ENCODE peak calls at places on chromosome 3, in ten cellular contexts. One of them, this sample, is unnamed.
A peak's percentile ranks its signal among the peaks of the same experiment; 100 is the strongest.

GRCh38 chr3:123610331-123610730 is 25.5 kb upstream of the HACD2 start:
- DNase-seq in HFFc6: no peak
- DNase-seq in CD4-positive, alpha-beta T cell: no peak
- DNase-seq in neural crest cell: no peak
- DNase-seq in astrocyte of the spinal cord: no peak
- DNase-seq in suprapubic skin: no peak
- DNase-seq in stomach: no peak
- DNase-seq in AG04450: no peak
- DNase-seq in Peyer's patch: no peak
- DNase-seq in H9: no peak
- DNase-seq in this sample: no peak

GRCh38 chr3:4808637-4809036 is 170.6 kb upstream of the BHLHE40 start:
- DNase-seq in stomach: no peak
- DNase-seq in neural crest cell: no peak
- DNase-seq in suprapubic skin: no peak
- DNase-seq in AG04450: no peak
- DNase-seq in HFFc6: no peak
- DNase-seq in H9: no peak
- DNase-seq in astrocyte of the spinal cord: no peak
- DNase-seq in Peyer's patch: no peak
- DNase-seq in CD4-positive, alpha-beta T cell: no peak
- DNase-seq in this sample: no peak

GRCh38 chr3:55860040-55860439 is 372.9 kb upstream of the WNT5A start:
- DNase-seq in HFFc6: no peak
- DNase-seq in CD4-positive, alpha-beta T cell: no peak
- DNase-seq in stomach: no peak
- DNase-seq in astrocyte of the spinal cord: no peak
- DNase-seq in AG04450: peak; percentile 7
- DNase-seq in H9: no peak
- DNase-seq in suprapubic skin: no peak
- DNase-seq in neural crest cell: no peak
- DNase-seq in Peyer's patch: no peak
- DNase-seq in this sample: no peak

GRCh38 chr3:11705049-11705448 is 61.3 kb upstream of the VGLL4 start:
- DNase-seq in astrocyte of the spinal cord: no peak
- DNase-seq in suprapubic skin: no peak
- DNase-seq in AG04450: no peak
- DNase-seq in stomach: no peak
- DNase-seq in HFFc6: peak; percentile 76
- DNase-seq in H9: peak; percentile 41
- DNase-seq in neural crest cell: no peak
- DNase-seq in Peyer's patch: no peak
- DNase-seq in CD4-positive, alpha-beta T cell: no peak
- DNase-seq in this sample: peak; percentile 72

GRCh38 chr3:124119056-124119721 is 127.3 kb upstream of the ROPN1 start:
- DNase-seq in stomach: no peak
- DNase-seq in H9: no peak
- DNase-seq in neural crest cell: no peak
- DNase-seq in astrocyte of the spinal cord: peak; percentile 45
- DNase-seq in AG04450: peak; percentile 59
- DNase-seq in Peyer's patch: no peak
- DNase-seq in CD4-positive, alpha-beta T cell: no peak
- DNase-seq in HFFc6: peak; percentile 87
- DNase-seq in suprapubic skin: no peak
- DNase-seq in this sample: no peak

GRCh38 chr3:171829841-171830559 is 13.1 kb upstream of the TMEM212 start:
- DNase-seq in H9: peak; percentile 87
- DNase-seq in HFFc6: peak; percentile 69
- DNase-seq in AG04450: no peak
- DNase-seq in suprapubic skin: no peak
- DNase-seq in neural crest cell: peak; percentile 38
- DNase-seq in stomach: peak; percentile 74
- DNase-seq in Peyer's patch: peak; percentile 77
- DNase-seq in astrocyte of the spinal cord: peak; percentile 79
- DNase-seq in CD4-positive, alpha-beta T cell: no peak
- DNase-seq in this sample: peak; percentile 88

GRCh38 chr3:126696701-126697267 is 7.3 kb upstream of the CHCHD6 start:
- DNase-seq in Peyer's patch: no peak
- DNase-seq in suprapubic skin: no peak
- DNase-seq in stomach: no peak
- DNase-seq in CD4-positive, alpha-beta T cell: no peak
- DNase-seq in H9: no peak
- DNase-seq in HFFc6: no peak
- DNase-seq in AG04450: no peak
- DNase-seq in neural crest cell: no peak
- DNase-seq in astrocyte of the spinal cord: no peak
- DNase-seq in this sample: no peak

GRCh38 chr3:10012106-10012505 is 14.1 kb upstream of the FANCD2 start:
- DNase-seq in CD4-positive, alpha-beta T cell: no peak
- DNase-seq in Peyer's patch: no peak
- DNase-seq in neural crest cell: no peak
- DNase-seq in stomach: no peak
- DNase-seq in suprapubic skin: no peak
- DNase-seq in H9: no peak
- DNase-seq in AG04450: no peak
- DNase-seq in HFFc6: no peak
- DNase-seq in astrocyte of the spinal cord: no peak
- DNase-seq in this sample: peak; percentile 40

GRCh38 chr3:30578479-30578878 is 27.9 kb upstream of the TGFBR2 start:
- DNase-seq in suprapubic skin: no peak
- DNase-seq in astrocyte of the spinal cord: peak; percentile 94
- DNase-seq in AG04450: peak; percentile 66
- DNase-seq in CD4-positive, alpha-beta T cell: no peak
- DNase-seq in Peyer's patch: peak; percentile 53
- DNase-seq in HFFc6: peak; percentile 91
- DNase-seq in H9: no peak
- DNase-seq in neural crest cell: no peak
- DNase-seq in stomach: no peak
- DNase-seq in this sample: no peak

GRCh38 chr3:61637088-61638051 is 76.0 kb downstream of the PTPRG start:
- DNase-seq in CD4-positive, alpha-beta T cell: no peak
- DNase-seq in astrocyte of the spinal cord: no peak
- DNase-seq in stomach: peak; percentile 74
- DNase-seq in neural crest cell: no peak
- DNase-seq in Peyer's patch: peak; percentile 76
- DNase-seq in suprapubic skin: no peak
- DNase-seq in H9: no peak
- DNase-seq in HFFc6: peak; percentile 29
- DNase-seq in AG04450: no peak
- DNase-seq in this sample: no peak

GRCh38 chr3:172294238-172294806 is 153.9 kb downstream of the GHSR start:
- DNase-seq in HFFc6: no peak
- DNase-seq in H9: no peak
- DNase-seq in AG04450: no peak
- DNase-seq in suprapubic skin: no peak
- DNase-seq in stomach: no peak
- DNase-seq in Peyer's patch: no peak
- DNase-seq in CD4-positive, alpha-beta T cell: no peak
- DNase-seq in astrocyte of the spinal cord: no peak
- DNase-seq in neural crest cell: no peak
- DNase-seq in this sample: no peak

GRCh38 chr3:67940200-67940952 is 286.0 kb upstream of the SUCLG2 start:
- DNase-seq in stomach: no peak
- DNase-seq in AG04450: no peak
- DNase-seq in suprapubic skin: no peak
- DNase-seq in astrocyte of the spinal cord: no peak
- DNase-seq in CD4-positive, alpha-beta T cell: no peak
- DNase-seq in HFFc6: no peak
- DNase-seq in Peyer's patch: no peak
- DNase-seq in H9: no peak
- DNase-seq in neural crest cell: no peak
- DNase-seq in this sample: no peak

GRCh38 chr3:141812586-141812985 is 49.4 kb downstream of the GRK7 start:
- DNase-seq in AG04450: no peak
- DNase-seq in suprapubic skin: peak; percentile 49
- DNase-seq in CD4-positive, alpha-beta T cell: no peak
- DNase-seq in astrocyte of the spinal cord: no peak
- DNase-seq in H9: no peak
- DNase-seq in HFFc6: no peak
- DNase-seq in Peyer's patch: no peak
- DNase-seq in neural crest cell: no peak
- DNase-seq in stomach: no peak
- DNase-seq in this sample: no peak

GRCh38 chr3:175255698-175256097 is 396.6 kb downstream of the NAALADL2 start:
- DNase-seq in stomach: no peak
- DNase-seq in AG04450: no peak
- DNase-seq in Peyer's patch: no peak
- DNase-seq in H9: no peak
- DNase-seq in CD4-positive, alpha-beta T cell: no peak
- DNase-seq in suprapubic skin: no peak
- DNase-seq in HFFc6: no peak
- DNase-seq in neural crest cell: no peak
- DNase-seq in astrocyte of the spinal cord: peak; percentile 75
- DNase-seq in this sample: no peak

GRCh38 chr3:5666455-5666854 is 478.9 kb downstream of the EDEM1 start:
- DNase-seq in Peyer's patch: no peak
- DNase-seq in stomach: no peak
- DNase-seq in astrocyte of the spinal cord: no peak
- DNase-seq in H9: no peak
- DNase-seq in suprapubic skin: no peak
- DNase-seq in neural crest cell: no peak
- DNase-seq in HFFc6: no peak
- DNase-seq in AG04450: no peak
- DNase-seq in CD4-positive, alpha-beta T cell: no peak
- DNase-seq in this sample: no peak

GRCh38 chr3:78812166-78812565 is 955.6 kb downstream of the ROBO1 start:
- DNase-seq in CD4-positive, alpha-beta T cell: no peak
- DNase-seq in stomach: no peak
- DNase-seq in H9: no peak
- DNase-seq in AG04450: no peak
- DNase-seq in astrocyte of the spinal cord: no peak
- DNase-seq in neural crest cell: no peak
- DNase-seq in Peyer's patch: no peak
- DNase-seq in suprapubic skin: no peak
- DNase-seq in HFFc6: no peak
- DNase-seq in this sample: no peak

GRCh38 chr3:196144383-196145105 is 62.7 kb upstream of the TFRC start:
- DNase-seq in stomach: no peak
- DNase-seq in HFFc6: peak; percentile 36
- DNase-seq in neural crest cell: no peak
- DNase-seq in CD4-positive, alpha-beta T cell: no peak
- DNase-seq in astrocyte of the spinal cord: peak; percentile 65
- DNase-seq in AG04450: peak; percentile 42
- DNase-seq in Peyer's patch: no peak
- DNase-seq in suprapubic skin: no peak
- DNase-seq in H9: no peak
- DNase-seq in this sample: no peak

GRCh38 chr3:69443554-69443953 is 57.7 kb upstream of the FRMD4B start:
- DNase-seq in astrocyte of the spinal cord: peak; percentile 20
- DNase-seq in suprapubic skin: no peak
- DNase-seq in HFFc6: peak; percentile 29
- DNase-seq in stomach: no peak
- DNase-seq in Peyer's patch: no peak
- DNase-seq in H9: no peak
- DNase-seq in AG04450: no peak
- DNase-seq in CD4-positive, alpha-beta T cell: no peak
- DNase-seq in neural crest cell: no peak
- DNase-seq in this sample: no peak

GRCh38 chr3:69442771-69443197 is 56.9 kb upstream of the FRMD4B start:
- DNase-seq in H9: no peak
- DNase-seq in astrocyte of the spinal cord: no peak
- DNase-seq in stomach: no peak
- DNase-seq in suprapubic skin: no peak
- DNase-seq in HFFc6: no peak
- DNase-seq in CD4-positive, alpha-beta T cell: no peak
- DNase-seq in Peyer's patch: no peak
- DNase-seq in neural crest cell: no peak
- DNase-seq in AG04450: no peak
- DNase-seq in this sample: no peak

GRCh38 chr3:69441028-69441427 is 55.1 kb upstream of the FRMD4B start:
- DNase-seq in astrocyte of the spinal cord: no peak
- DNase-seq in neural crest cell: no peak
- DNase-seq in suprapubic skin: no peak
- DNase-seq in Peyer's patch: no peak
- DNase-seq in HFFc6: no peak
- DNase-seq in AG04450: no peak
- DNase-seq in CD4-positive, alpha-beta T cell: no peak
- DNase-seq in H9: no peak
- DNase-seq in stomach: no peak
- DNase-seq in this sample: no peak

GRCh38 chr3:69435274-69436262 is 49.7 kb upstream of the FRMD4B start:
- DNase-seq in suprapubic skin: no peak
- DNase-seq in CD4-positive, alpha-beta T cell: no peak
- DNase-seq in Peyer's patch: no peak
- DNase-seq in neural crest cell: no peak
- DNase-seq in stomach: no peak
- DNase-seq in astrocyte of the spinal cord: no peak
- DNase-seq in HFFc6: no peak
- DNase-seq in AG04450: no peak
- DNase-seq in H9: no peak
- DNase-seq in this sample: no peak

GRCh38 chr3:69439683-69440270 is 53.9 kb upstream of the FRMD4B start:
- DNase-seq in astrocyte of the spinal cord: peak; percentile 32
- DNase-seq in Peyer's patch: no peak
- DNase-seq in HFFc6: no peak
- DNase-seq in stomach: no peak
- DNase-seq in CD4-positive, alpha-beta T cell: no peak
- DNase-seq in suprapubic skin: no peak
- DNase-seq in H9: no peak
- DNase-seq in AG04450: no peak
- DNase-seq in neural crest cell: no peak
- DNase-seq in this sample: no peak
- TF ChIP-seq CTCF in astrocyte of the spinal cord: peak; percentile 76
- TF ChIP-seq CTCF in Peyer's patch: peak; percentile 54
- TF ChIP-seq CTCF in HFFc6: peak; percentile 82
- TF ChIP-seq CTCF in stomach: peak; percentile 57
- TF ChIP-seq CTCF in CD4-positive, alpha-beta T cell: peak; percentile 36
- TF ChIP-seq CTCF in suprapubic skin: peak; percentile 33
- TF ChIP-seq CTCF in H9: peak; percentile 68
- TF ChIP-seq CTCF in AG04450: peak; percentile 75
- TF ChIP-seq CTCF in neural crest cell: peak; percentile 75
- TF ChIP-seq CTCF in this sample: peak; percentile 71

GRCh38 chr3:131193671-131194291 is 167.1 kb downstream of the NEK11 start:
- DNase-seq in CD4-positive, alpha-beta T cell: no peak
- DNase-seq in suprapubic skin: no peak
- DNase-seq in neural crest cell: no peak
- DNase-seq in astrocyte of the spinal cord: no peak
- DNase-seq in Peyer's patch: no peak
- DNase-seq in AG04450: no peak
- DNase-seq in H9: no peak
- DNase-seq in stomach: no peak
- DNase-seq in HFFc6: peak; percentile 25
- DNase-seq in this sample: no peak
- TF ChIP-seq CTCF in CD4-positive, alpha-beta T cell: no peak
- TF ChIP-seq CTCF in suprapubic skin: no peak
- TF ChIP-seq CTCF in neural crest cell: peak; percentile 36
- TF ChIP-seq CTCF in astrocyte of the spinal cord: peak; percentile 7
- TF ChIP-seq CTCF in Peyer's patch: no peak
- TF ChIP-seq CTCF in AG04450: no peak
- TF ChIP-seq CTCF in H9: peak; percentile 24
- TF ChIP-seq CTCF in stomach: no peak
- TF ChIP-seq CTCF in HFFc6: peak; percentile 59
- TF ChIP-seq CTCF in this sample: peak; percentile 23

GRCh38 chr3:66638717-66639116 is 137.9 kb upstream of the LRIG1 start:
- DNase-seq in Peyer's patch: no peak
- DNase-seq in AG04450: no peak
- DNase-seq in stomach: no peak
- DNase-seq in H9: peak; percentile 60
- DNase-seq in neural crest cell: no peak
- DNase-seq in suprapubic skin: no peak
- DNase-seq in astrocyte of the spinal cord: no peak
- DNase-seq in HFFc6: no peak
- DNase-seq in CD4-positive, alpha-beta T cell: no peak
- DNase-seq in this sample: no peak
- TF ChIP-seq CTCF in Peyer's patch: no peak
- TF ChIP-seq CTCF in AG04450: peak; percentile 8
- TF ChIP-seq CTCF in stomach: no peak
- TF ChIP-seq CTCF in H9: peak; percentile 68
- TF ChIP-seq CTCF in neural crest cell: peak; percentile 45
- TF ChIP-seq CTCF in suprapubic skin: no peak
- TF ChIP-seq CTCF in astrocyte of the spinal cord: no peak
- TF ChIP-seq CTCF in HFFc6: no peak
- TF ChIP-seq CTCF in CD4-positive, alpha-beta T cell: no peak
- TF ChIP-seq CTCF in this sample: peak; percentile 9

GRCh38 chr3:179068779-179069530 is 2.7 kb downstream of the ZMAT3 start:
- DNase-seq in astrocyte of the spinal cord: peak; percentile 23
- DNase-seq in H9: no peak
- DNase-seq in stomach: no peak
- DNase-seq in Peyer's patch: no peak
- DNase-seq in suprapubic skin: no peak
- DNase-seq in HFFc6: no peak
- DNase-seq in CD4-positive, alpha-beta T cell: peak; percentile 4
- DNase-seq in neural crest cell: no peak
- DNase-seq in AG04450: no peak
- DNase-seq in this sample: no peak
- TF ChIP-seq CTCF in astrocyte of the spinal cord: peak; percentile 49
- TF ChIP-seq CTCF in H9: peak; percentile 62
- TF ChIP-seq CTCF in stomach: no peak
- TF ChIP-seq CTCF in Peyer's patch: no peak
- TF ChIP-seq CTCF in suprapubic skin: no peak
- TF ChIP-seq CTCF in HFFc6: peak; percentile 76
- TF ChIP-seq CTCF in CD4-positive, alpha-beta T cell: no peak
- TF ChIP-seq CTCF in neural crest cell: peak; percentile 45
- TF ChIP-seq CTCF in AG04450: peak; percentile 62
- TF ChIP-seq CTCF in this sample: peak; percentile 48

This sample was measured in osteocyte.